ENCODE peak calls at places on chromosomes 3 and 15, in eight cellular contexts. O, I, Y, E, M, Z, C and R are unnamed samples.

GRCh38 chr15:93001881-93002280 is 87.1 kb downstream of the RGMA start:
- DNase-seq in C (no peak), I (no peak), Y (no peak), E (peak), M (no peak), O (peak), Z (peak), R (no peak)

GRCh38 chr3:139326707-139327106 is 17.1 kb upstream of the MRPS22 start:
- DNase-seq in I (no peak), M (no peak), Y (no peak), C (no peak), Z (no peak), E (no peak), O (no peak), R (peak)

GRCh38 chr3:38644016-38644661 is 5.3 kb downstream of the SCN5A start:
- DNase-seq in E (no peak), C (peak), M (no peak), I (no peak), Y (no peak), Z (no peak), O (no peak), R (peak)

GRCh38 chr15:71136159-71137137 is 21.2 kb downstream of the THSD4 start:
- DNase-seq in I (no peak), C (no peak), Y (peak), O (peak), E (peak), M (no peak), Z (no peak), R (peak)

GRCh38 chr3:15496341-15496664 is 25.2 kb downstream of the COLQ start:
- DNase-seq in I (no peak), Y (no peak), E (no peak), C (no peak), O (no peak), Z (no peak), M (no peak), R (no peak)

GRCh38 chr3:101509811-101510210 is 3.2 kb downstream of the SENP7 start:
- DNase-seq in O (peak), C (no peak), E (peak), I (no peak), Y (no peak), Z (no peak), M (no peak), R (no peak)

GRCh38 chr15:62779041-62779810 is 263.3 kb upstream of the TPM1 start:
- DNase-seq in M (no peak), I (no peak), C (no peak), Z (no peak), E (peak), Y (no peak), O (peak), R (no peak)

GRCh38 chr3:52892625-52893311 is 4.6 kb downstream of the STIMATE start:
- DNase-seq in I (no peak), Z (no peak), M (no peak), O (peak), Y (no peak), C (no peak), E (peak), R (no peak)

GRCh38 chr3:46031747-46032146 is 4.5 kb upstream of the XCR1 start:
- DNase-seq in Z (no peak), E (no peak), C (no peak), M (no peak), O (no peak), Y (no peak), I (no peak), R (no peak)

GRCh38 chr3:179732661-179733348 is 80.0 kb downstream of the USP13 start:
- DNase-seq in Z (no peak), I (peak), M (no peak), O (no peak), C (no peak), E (no peak), Y (no peak), R (no peak)

GRCh38 chr3:40574661-40575060 is 49.9 kb downstream of the ZNF621 start:
- DNase-seq in Z (no peak), C (no peak), I (no peak), E (peak), Y (peak), M (no peak), O (no peak), R (no peak)

GRCh38 chr3:10224794-10225660 is 23.2 kb upstream of the TATDN2 start:
- DNase-seq in M (peak), O (peak), Z (peak), Y (no peak), I (peak), E (peak), C (peak), R (peak)
- TF ChIP-seq CTCF in M (peak), O (peak), Z (peak), Y (peak), I (peak), E (peak), C (peak), R (peak)

GRCh38 chr3:184248454-184249411 is at the start of gene ALG3:
- DNase-seq in I (peak), M (peak), C (peak), E (peak), O (peak), Z (peak), Y (peak), R (peak)
- TF ChIP-seq CTCF in I (no peak), M (peak), C (no peak), E (no peak), O (no peak), Z (no peak), Y (no peak), R (no peak)

GRCh38 chr3:19792388-19792787 is 141.6 kb downstream of the EFHB start:
- DNase-seq in O (no peak), Y (no peak), M (no peak), E (no peak), Z (no peak), C (no peak), I (no peak), R (no peak)
- TF ChIP-seq CTCF in O (no peak), Y (no peak), M (no peak), E (no peak), Z (no peak), C (no peak), I (no peak), R (peak)

GRCh38 chr15:86653344-86654192 is 573.9 kb downstream of the AGBL1 start:
- DNase-seq in M (no peak), Z (no peak), E (no peak), O (no peak), C (no peak), Y (no peak), I (no peak), R (no peak)
- TF ChIP-seq CTCF in M (no peak), Z (no peak), E (no peak), O (no peak), C (no peak), Y (no peak), I (no peak), R (peak)